ENCODE peak calls at places on chromosomes 12 and 14, in four cellular contexts. M is ascending aorta, S is smooth muscle cell of the brain vasculature, A is keratinocyte. B is an unnamed sample.

GRCh38 chr14:106318700-106319099 is 792.3 kb downstream of the TMEM121 start:
- DNase-seq in S (no peak), A (no peak), M (no peak), B (no peak)

GRCh38 chr14:57983235-57983634 is 117.3 kb upstream of the SLC35F4 start:
- DNase-seq in M (no peak), S (no peak), A (no peak), B (no peak)

GRCh38 chr12:60947533-60947932 is 1312.7 kb upstream of the USP15 start:
- DNase-seq in M (no peak), S (no peak), A (no peak), B (no peak)

GRCh38 chr14:106500571-106500970 is 974.2 kb downstream of the TMEM121 start:
- DNase-seq in A (no peak), S (no peak), M (no peak), B (no peak)

GRCh38 chr12:54564768-54565167 is 15.4 kb downstream of the PDE1B start:
- DNase-seq in S (no peak), A (no peak), M (no peak), B (no peak)

GRCh38 chr12:108856428-108857157 is 790 bp downstream of the SSH1 start:
- DNase-seq in S (no peak), A (no peak), M (peak; percentile 88), B (peak; percentile 13)

GRCh38 chr12:94689002-94689645 is 38.8 kb upstream of the TMCC3 start:
- DNase-seq in S (peak; percentile 20), A (no peak), M (no peak), B (no peak)

GRCh38 chr12:8849785-8850184 is 27.4 kb downstream of the A2ML1 start:
- DNase-seq in A (no peak), M (no peak), S (no peak), B (no peak)

GRCh38 chr12:62886796-62887195 is 48.2 kb downstream of the PPM1H start:
- DNase-seq in A (no peak), M (no peak), S (no peak), B (no peak)

GRCh38 chr14:68279437-68279720 is 459.8 kb downstream of the RAD51B start:
- DNase-seq in S (no peak), M (no peak), A (no peak), B (no peak)

GRCh38 chr12:104137175-104137901 is 672 bp downstream of the NFYB start:
- DNase-seq in M (peak; percentile 66), S (no peak), A (no peak), B (no peak)

GRCh38 chr12:38113991-38114390 is 202.6 kb upstream of the ALG10B start:
- DNase-seq in M (no peak), S (no peak), A (no peak), B (no peak)

GRCh38 chr12:107282628-107283027 is 189.3 kb upstream of the CRY1 start:
- DNase-seq in A (no peak), S (no peak), M (no peak), B (no peak)

B was measured in GOT3.